ENCODE peak calls at places on chromosome 17, in ten cellular contexts. One of them, this sample, is unnamed.

GRCh38 chr17:75173526-75173925 is 9.2 kb downstream of the SUMO2 start:
- DNase-seq in NCI-H1092: no peak
- DNase-seq in astrocyte of the spinal cord: no peak
- DNase-seq in nephron progenitor cell: no peak
- DNase-seq in A172: no peak
- DNase-seq in NCI-H2081: no peak
- DNase-seq in retinal pigment epithelial cell: no peak
- DNase-seq in Peyer's patch: no peak
- DNase-seq in COR-L47: no peak
- DNase-seq in activated naive CD8-positive, alpha-beta T cell treated with anti-CD3 and anti-CD28 coated beads, Interleukin-2, amount 50 U/mL, for 24 hours: no peak
- DNase-seq in this sample: no peak

GRCh38 chr17:49618112-49618611 is 42.5 kb downstream of the NXPH3 start:
- DNase-seq in NCI-H1092: no peak
- DNase-seq in astrocyte of the spinal cord: peak; percentile 33
- DNase-seq in nephron progenitor cell: no peak
- DNase-seq in A172: no peak
- DNase-seq in NCI-H2081: no peak
- DNase-seq in retinal pigment epithelial cell: no peak
- DNase-seq in Peyer's patch: no peak
- DNase-seq in COR-L47: no peak
- DNase-seq in activated naive CD8-positive, alpha-beta T cell treated with anti-CD3 and anti-CD28 coated beads, Interleukin-2, amount 50 U/mL, for 24 hours: no peak
- DNase-seq in this sample: no peak

GRCh38 chr17:3602499-3602898 is 6.7 kb downstream of the TRPV1 start:
- DNase-seq in NCI-H1092: no peak
- DNase-seq in astrocyte of the spinal cord: peak; percentile 22
- DNase-seq in nephron progenitor cell: peak; percentile 26
- DNase-seq in A172: peak; percentile 21
- DNase-seq in NCI-H2081: no peak
- DNase-seq in retinal pigment epithelial cell: no peak
- DNase-seq in Peyer's patch: no peak
- DNase-seq in COR-L47: no peak
- DNase-seq in activated naive CD8-positive, alpha-beta T cell treated with anti-CD3 and anti-CD28 coated beads, Interleukin-2, amount 50 U/mL, for 24 hours: peak; percentile 15
- DNase-seq in this sample: peak; percentile 88

GRCh38 chr17:3039748-3040147 is 23.7 kb downstream of the OR1D5 start:
- DNase-seq in NCI-H1092: no peak
- DNase-seq in astrocyte of the spinal cord: no peak
- DNase-seq in nephron progenitor cell: no peak
- DNase-seq in A172: no peak
- DNase-seq in NCI-H2081: no peak
- DNase-seq in retinal pigment epithelial cell: no peak
- DNase-seq in Peyer's patch: no peak
- DNase-seq in COR-L47: no peak
- DNase-seq in activated naive CD8-positive, alpha-beta T cell treated with anti-CD3 and anti-CD28 coated beads, Interleukin-2, amount 50 U/mL, for 24 hours: no peak
- DNase-seq in this sample: no peak

GRCh38 chr17:9217151-9218067 is 196.1 kb downstream of the NTN1 start:
- DNase-seq in NCI-H1092: no peak
- DNase-seq in astrocyte of the spinal cord: peak; percentile 37
- DNase-seq in nephron progenitor cell: no peak
- DNase-seq in A172: peak; percentile 14
- DNase-seq in NCI-H2081: no peak
- DNase-seq in retinal pigment epithelial cell: no peak
- DNase-seq in Peyer's patch: no peak
- DNase-seq in COR-L47: no peak
- DNase-seq in activated naive CD8-positive, alpha-beta T cell treated with anti-CD3 and anti-CD28 coated beads, Interleukin-2, amount 50 U/mL, for 24 hours: no peak
- DNase-seq in this sample: peak; percentile 96

GRCh38 chr17:42750730-42751356 is 6.0 kb upstream of the EZH1 start:
- DNase-seq in NCI-H1092: no peak
- DNase-seq in astrocyte of the spinal cord: no peak
- DNase-seq in nephron progenitor cell: no peak
- DNase-seq in A172: no peak
- DNase-seq in NCI-H2081: no peak
- DNase-seq in retinal pigment epithelial cell: no peak
- DNase-seq in Peyer's patch: no peak
- DNase-seq in COR-L47: no peak
- DNase-seq in activated naive CD8-positive, alpha-beta T cell treated with anti-CD3 and anti-CD28 coated beads, Interleukin-2, amount 50 U/mL, for 24 hours: no peak
- DNase-seq in this sample: no peak

GRCh38 chr17:74892974-74893911 is at the start of gene FADS6:
- DNase-seq in NCI-H1092: no peak
- DNase-seq in astrocyte of the spinal cord: no peak
- DNase-seq in nephron progenitor cell: peak; percentile 60
- DNase-seq in A172: no peak
- DNase-seq in NCI-H2081: no peak
- DNase-seq in retinal pigment epithelial cell: no peak
- DNase-seq in Peyer's patch: no peak
- DNase-seq in COR-L47: no peak
- DNase-seq in activated naive CD8-positive, alpha-beta T cell treated with anti-CD3 and anti-CD28 coated beads, Interleukin-2, amount 50 U/mL, for 24 hours: no peak
- DNase-seq in this sample: no peak

GRCh38 chr17:57544834-57545463 is 200.2 kb downstream of the CCDC182 start:
- DNase-seq in NCI-H1092: no peak
- DNase-seq in astrocyte of the spinal cord: no peak
- DNase-seq in nephron progenitor cell: no peak
- DNase-seq in A172: no peak
- DNase-seq in NCI-H2081: no peak
- DNase-seq in retinal pigment epithelial cell: no peak
- DNase-seq in Peyer's patch: no peak
- DNase-seq in COR-L47: peak; percentile 42
- DNase-seq in activated naive CD8-positive, alpha-beta T cell treated with anti-CD3 and anti-CD28 coated beads, Interleukin-2, amount 50 U/mL, for 24 hours: no peak
- DNase-seq in this sample: no peak

GRCh38 chr17:70100983-70101382 is 26.0 kb downstream of the KCNJ16 start:
- DNase-seq in NCI-H1092: no peak
- DNase-seq in astrocyte of the spinal cord: no peak
- DNase-seq in nephron progenitor cell: no peak
- DNase-seq in A172: no peak
- DNase-seq in NCI-H2081: no peak
- DNase-seq in retinal pigment epithelial cell: no peak
- DNase-seq in Peyer's patch: no peak
- DNase-seq in COR-L47: no peak
- DNase-seq in activated naive CD8-positive, alpha-beta T cell treated with anti-CD3 and anti-CD28 coated beads, Interleukin-2, amount 50 U/mL, for 24 hours: no peak
- DNase-seq in this sample: no peak

GRCh38 chr17:40475234-40476210 is 25.9 kb downstream of the TNS4 start:
- DNase-seq in NCI-H1092: no peak
- DNase-seq in astrocyte of the spinal cord: no peak
- DNase-seq in nephron progenitor cell: peak; percentile 29
- DNase-seq in A172: no peak
- DNase-seq in NCI-H2081: no peak
- DNase-seq in retinal pigment epithelial cell: no peak
- DNase-seq in Peyer's patch: no peak
- DNase-seq in COR-L47: no peak
- DNase-seq in activated naive CD8-positive, alpha-beta T cell treated with anti-CD3 and anti-CD28 coated beads, Interleukin-2, amount 50 U/mL, for 24 hours: no peak
- DNase-seq in this sample: no peak

GRCh38 chr17:72456026-72456569 is 335.3 kb downstream of the SOX9 start:
- DNase-seq in NCI-H1092: no peak
- DNase-seq in astrocyte of the spinal cord: peak; percentile 60
- DNase-seq in nephron progenitor cell: no peak
- DNase-seq in A172: peak; percentile 96
- DNase-seq in NCI-H2081: no peak
- DNase-seq in retinal pigment epithelial cell: peak; percentile 61
- DNase-seq in Peyer's patch: no peak
- DNase-seq in COR-L47: no peak
- DNase-seq in activated naive CD8-positive, alpha-beta T cell treated with anti-CD3 and anti-CD28 coated beads, Interleukin-2, amount 50 U/mL, for 24 hours: no peak
- DNase-seq in this sample: no peak

GRCh38 chr17:80034977-80035686 is 540 bp downstream of the TBC1D16 start:
- DNase-seq in NCI-H1092: no peak
- DNase-seq in astrocyte of the spinal cord: peak; percentile 49
- DNase-seq in nephron progenitor cell: peak; percentile 49
- DNase-seq in A172: peak; percentile 20
- DNase-seq in NCI-H2081: peak; percentile 19
- DNase-seq in retinal pigment epithelial cell: no peak
- DNase-seq in Peyer's patch: peak; percentile 53
- DNase-seq in COR-L47: no peak
- DNase-seq in activated naive CD8-positive, alpha-beta T cell treated with anti-CD3 and anti-CD28 coated beads, Interleukin-2, amount 50 U/mL, for 24 hours: peak; percentile 41
- DNase-seq in this sample: peak; percentile 25

GRCh38 chr17:245611-246010 is 64.2 kb upstream of the DOC2B start:
- DNase-seq in NCI-H1092: no peak
- DNase-seq in astrocyte of the spinal cord: no peak
- DNase-seq in nephron progenitor cell: no peak
- DNase-seq in A172: no peak
- DNase-seq in NCI-H2081: no peak
- DNase-seq in retinal pigment epithelial cell: no peak
- DNase-seq in Peyer's patch: no peak
- DNase-seq in COR-L47: no peak
- DNase-seq in activated naive CD8-positive, alpha-beta T cell treated with anti-CD3 and anti-CD28 coated beads, Interleukin-2, amount 50 U/mL, for 24 hours: no peak
- DNase-seq in this sample: no peak

GRCh38 chr17:13601776-13602551 is at the start of gene HS3ST3A1:
- DNase-seq in NCI-H1092: no peak
- DNase-seq in astrocyte of the spinal cord: peak; percentile 93
- DNase-seq in nephron progenitor cell: peak; percentile 88
- DNase-seq in A172: peak; percentile 87
- DNase-seq in NCI-H2081: no peak
- DNase-seq in retinal pigment epithelial cell: peak; percentile 72
- DNase-seq in Peyer's patch: no peak
- DNase-seq in COR-L47: no peak
- DNase-seq in activated naive CD8-positive, alpha-beta T cell treated with anti-CD3 and anti-CD28 coated beads, Interleukin-2, amount 50 U/mL, for 24 hours: peak; percentile 4
- DNase-seq in this sample: peak; percentile 69

GRCh38 chr17:77037943-77038342 is 102.8 kb upstream of the SEC14L1 start:
- DNase-seq in NCI-H1092: no peak
- DNase-seq in astrocyte of the spinal cord: no peak
- DNase-seq in nephron progenitor cell: no peak
- DNase-seq in A172: no peak
- DNase-seq in NCI-H2081: no peak
- DNase-seq in retinal pigment epithelial cell: no peak
- DNase-seq in Peyer's patch: no peak
- DNase-seq in COR-L47: no peak
- DNase-seq in activated naive CD8-positive, alpha-beta T cell treated with anti-CD3 and anti-CD28 coated beads, Interleukin-2, amount 50 U/mL, for 24 hours: no peak
- DNase-seq in this sample: no peak

GRCh38 chr17:9837551-9838471 is 12.1 kb downstream of the GLP2R start:
- DNase-seq in NCI-H1092: no peak
- DNase-seq in astrocyte of the spinal cord: peak; percentile 64
- DNase-seq in nephron progenitor cell: no peak
- DNase-seq in A172: peak; percentile 87
- DNase-seq in NCI-H2081: no peak
- DNase-seq in retinal pigment epithelial cell: no peak
- DNase-seq in Peyer's patch: no peak
- DNase-seq in COR-L47: no peak
- DNase-seq in activated naive CD8-positive, alpha-beta T cell treated with anti-CD3 and anti-CD28 coated beads, Interleukin-2, amount 50 U/mL, for 24 hours: no peak
- DNase-seq in this sample: no peak

GRCh38 chr17:17575360-17576251 is 15.9 kb downstream of the PEMT start:
- DNase-seq in NCI-H1092: no peak
- DNase-seq in astrocyte of the spinal cord: no peak
- DNase-seq in nephron progenitor cell: no peak
- DNase-seq in A172: no peak
- DNase-seq in NCI-H2081: no peak
- DNase-seq in retinal pigment epithelial cell: no peak
- DNase-seq in Peyer's patch: no peak
- DNase-seq in COR-L47: no peak
- DNase-seq in activated naive CD8-positive, alpha-beta T cell treated with anti-CD3 and anti-CD28 coated beads, Interleukin-2, amount 50 U/mL, for 24 hours: no peak
- DNase-seq in this sample: peak; percentile 50

GRCh38 chr17:10357768-10358167 is 15.0 kb downstream of the MYH13 start:
- DNase-seq in NCI-H1092: no peak
- DNase-seq in astrocyte of the spinal cord: no peak
- DNase-seq in nephron progenitor cell: peak; percentile 19
- DNase-seq in A172: no peak
- DNase-seq in NCI-H2081: no peak
- DNase-seq in retinal pigment epithelial cell: no peak
- DNase-seq in Peyer's patch: no peak
- DNase-seq in COR-L47: no peak
- DNase-seq in activated naive CD8-positive, alpha-beta T cell treated with anti-CD3 and anti-CD28 coated beads, Interleukin-2, amount 50 U/mL, for 24 hours: peak; percentile 22
- DNase-seq in this sample: peak; percentile 33

GRCh38 chr17:5822281-5823060 is 238.2 kb upstream of the NLRP1 start:
- DNase-seq in NCI-H1092: no peak
- DNase-seq in astrocyte of the spinal cord: no peak
- DNase-seq in nephron progenitor cell: no peak
- DNase-seq in A172: peak; percentile 32
- DNase-seq in NCI-H2081: no peak
- DNase-seq in retinal pigment epithelial cell: no peak
- DNase-seq in Peyer's patch: no peak
- DNase-seq in COR-L47: no peak
- DNase-seq in activated naive CD8-positive, alpha-beta T cell treated with anti-CD3 and anti-CD28 coated beads, Interleukin-2, amount 50 U/mL, for 24 hours: no peak
- DNase-seq in this sample: no peak

GRCh38 chr17:66369830-66370229 is 67.4 kb downstream of the PRKCA start:
- DNase-seq in NCI-H1092: no peak
- DNase-seq in astrocyte of the spinal cord: no peak
- DNase-seq in nephron progenitor cell: no peak
- DNase-seq in A172: no peak
- DNase-seq in NCI-H2081: no peak
- DNase-seq in retinal pigment epithelial cell: no peak
- DNase-seq in Peyer's patch: no peak
- DNase-seq in COR-L47: no peak
- DNase-seq in activated naive CD8-positive, alpha-beta T cell treated with anti-CD3 and anti-CD28 coated beads, Interleukin-2, amount 50 U/mL, for 24 hours: no peak
- DNase-seq in this sample: no peak

GRCh38 chr17:16013943-16014407 is 14.4 kb downstream of the TTC19 start:
- DNase-seq in NCI-H1092: no peak
- DNase-seq in astrocyte of the spinal cord: peak; percentile 87
- DNase-seq in nephron progenitor cell: no peak
- DNase-seq in A172: peak; percentile 92
- DNase-seq in NCI-H2081: no peak
- DNase-seq in retinal pigment epithelial cell: no peak
- DNase-seq in Peyer's patch: no peak
- DNase-seq in COR-L47: no peak
- DNase-seq in activated naive CD8-positive, alpha-beta T cell treated with anti-CD3 and anti-CD28 coated beads, Interleukin-2, amount 50 U/mL, for 24 hours: no peak
- DNase-seq in this sample: peak; percentile 65

GRCh38 chr17:43832976-43833829 is at the start of gene MPP3:
- DNase-seq in NCI-H1092: peak; percentile 57
- DNase-seq in astrocyte of the spinal cord: peak; percentile 56
- DNase-seq in nephron progenitor cell: peak; percentile 79
- DNase-seq in A172: peak; percentile 53
- DNase-seq in NCI-H2081: peak; percentile 62
- DNase-seq in retinal pigment epithelial cell: no peak
- DNase-seq in Peyer's patch: no peak
- DNase-seq in COR-L47: peak; percentile 71
- DNase-seq in activated naive CD8-positive, alpha-beta T cell treated with anti-CD3 and anti-CD28 coated beads, Interleukin-2, amount 50 U/mL, for 24 hours: peak; percentile 27
- DNase-seq in this sample: peak; percentile 70

GRCh38 chr17:61498595-61498994 is 46.4 kb downstream of the TBX4 start:
- DNase-seq in NCI-H1092: no peak
- DNase-seq in astrocyte of the spinal cord: no peak
- DNase-seq in nephron progenitor cell: no peak
- DNase-seq in A172: no peak
- DNase-seq in NCI-H2081: no peak
- DNase-seq in retinal pigment epithelial cell: no peak
- DNase-seq in Peyer's patch: no peak
- DNase-seq in COR-L47: no peak
- DNase-seq in activated naive CD8-positive, alpha-beta T cell treated with anti-CD3 and anti-CD28 coated beads, Interleukin-2, amount 50 U/mL, for 24 hours: no peak
- DNase-seq in this sample: no peak

GRCh38 chr17:50181155-50181554 is 15.3 kb downstream of the SGCA start:
- DNase-seq in NCI-H1092: no peak
- DNase-seq in astrocyte of the spinal cord: peak; percentile 13
- DNase-seq in nephron progenitor cell: no peak
- DNase-seq in A172: no peak
- DNase-seq in NCI-H2081: no peak
- DNase-seq in retinal pigment epithelial cell: no peak
- DNase-seq in Peyer's patch: no peak
- DNase-seq in COR-L47: no peak
- DNase-seq in activated naive CD8-positive, alpha-beta T cell treated with anti-CD3 and anti-CD28 coated beads, Interleukin-2, amount 50 U/mL, for 24 hours: no peak
- DNase-seq in this sample: no peak

GRCh38 chr17:77765292-77765691 is 193.2 kb upstream of the TNRC6C start:
- DNase-seq in NCI-H1092: no peak
- DNase-seq in astrocyte of the spinal cord: no peak
- DNase-seq in nephron progenitor cell: no peak
- DNase-seq in A172: no peak
- DNase-seq in NCI-H2081: no peak
- DNase-seq in retinal pigment epithelial cell: no peak
- DNase-seq in Peyer's patch: no peak
- DNase-seq in COR-L47: no peak
- DNase-seq in activated naive CD8-positive, alpha-beta T cell treated with anti-CD3 and anti-CD28 coated beads, Interleukin-2, amount 50 U/mL, for 24 hours: no peak
- DNase-seq in this sample: no peak

GRCh38 chr17:36104601-36105000 is 974 bp downstream of the CCL4 start:
- DNase-seq in NCI-H1092: no peak
- DNase-seq in astrocyte of the spinal cord: no peak
- DNase-seq in nephron progenitor cell: no peak
- DNase-seq in A172: no peak
- DNase-seq in NCI-H2081: no peak
- DNase-seq in retinal pigment epithelial cell: no peak
- DNase-seq in Peyer's patch: no peak
- DNase-seq in COR-L47: no peak
- DNase-seq in activated naive CD8-positive, alpha-beta T cell treated with anti-CD3 and anti-CD28 coated beads, Interleukin-2, amount 50 U/mL, for 24 hours: no peak
- DNase-seq in this sample: no peak

GRCh38 chr17:61878984-61879612 is 15.8 kb upstream of the BRIP1 start:
- DNase-seq in NCI-H1092: no peak
- DNase-seq in astrocyte of the spinal cord: no peak
- DNase-seq in nephron progenitor cell: no peak
- DNase-seq in A172: no peak
- DNase-seq in NCI-H2081: no peak
- DNase-seq in retinal pigment epithelial cell: no peak
- DNase-seq in Peyer's patch: no peak
- DNase-seq in COR-L47: no peak
- DNase-seq in activated naive CD8-positive, alpha-beta T cell treated with anti-CD3 and anti-CD28 coated beads, Interleukin-2, amount 50 U/mL, for 24 hours: no peak
- DNase-seq in this sample: peak; percentile 15

GRCh38 chr17:3003401-3004149 is 59.8 kb downstream of the OR1D5 start:
- DNase-seq in NCI-H1092: no peak
- DNase-seq in astrocyte of the spinal cord: no peak
- DNase-seq in nephron progenitor cell: no peak
- DNase-seq in A172: no peak
- DNase-seq in NCI-H2081: no peak
- DNase-seq in retinal pigment epithelial cell: no peak
- DNase-seq in Peyer's patch: peak; percentile 81
- DNase-seq in COR-L47: no peak
- DNase-seq in activated naive CD8-positive, alpha-beta T cell treated with anti-CD3 and anti-CD28 coated beads, Interleukin-2, amount 50 U/mL, for 24 hours: no peak
- DNase-seq in this sample: no peak

This sample was measured in trophoblast cell.